ENCODE peak calls at places on chromosome 6, in eight cellular contexts. F, I, B, N, J, Z, R and P are unnamed samples.

GRCh38 chr6:5763407-5763806 is 243.3 kb downstream of the NRN1 start:
- DNase-seq in F (no peak), I (no peak), B (no peak), N (no peak), J (no peak), Z (peak; percentile 49), R (no peak), P (no peak)

GRCh38 chr6:14710421-14710820 is 535.4 kb upstream of the JARID2 start:
- DNase-seq in F (no peak), I (no peak), B (no peak), N (no peak), J (no peak), Z (no peak), R (no peak), P (no peak)

GRCh38 chr6:158409451-158409850 is 97.2 kb downstream of the TULP4 start:
- DNase-seq in F (no peak), I (no peak), B (no peak), N (peak; percentile 16), J (peak; percentile 40), Z (peak; percentile 19), R (peak; percentile 21), P (no peak)

GRCh38 chr6:135012764-135013163 is 41.9 kb downstream of the HBS1L start:
- DNase-seq in F (no peak), I (no peak), B (no peak), N (no peak), J (no peak), Z (no peak), R (no peak), P (no peak)

GRCh38 chr6:31585531-31585930 is 546 bp upstream of the LST1 start:
- DNase-seq in F (no peak), I (no peak), B (no peak), N (no peak), J (no peak), Z (no peak), R (peak; percentile 82), P (peak; percentile 50)

GRCh38 chr6:111985202-111985731 is 68.6 kb upstream of the CCN6 start:
- DNase-seq in F (peak; percentile 23), I (no peak), B (no peak), N (no peak), J (no peak), Z (peak; percentile 92), R (no peak), P (no peak)

GRCh38 chr6:37566209-37566859 is 66.6 kb upstream of the CCDC167 start:
- DNase-seq in F (peak; percentile 27), I (peak; percentile 76), B (peak; percentile 52), N (peak; percentile 51), J (peak; percentile 80), Z (no peak), R (peak; percentile 23), P (no peak)

GRCh38 chr6:53532061-53532797 is 12.7 kb downstream of the GCLC start:
- DNase-seq in F (no peak), I (no peak), B (no peak), N (no peak), J (no peak), Z (no peak), R (no peak), P (no peak)

GRCh38 chr6:139699335-139699734 is 324.9 kb upstream of the CITED2 start:
- DNase-seq in F (no peak), I (no peak), B (no peak), N (no peak), J (no peak), Z (no peak), R (no peak), P (no peak)